ENCODE peak calls at places on chromosome 11, in nine cellular contexts. W is SK-N-SH, Q is ovary, L is transverse colon, D is H9, F is A549, A is adrenal gland, R is breast epithelium, M is iPS DF 6.9. S is an unnamed sample. For H3K4me1, the result is how much of the 10 kb centered on the place peaks cover.

GRCh38 chr11:10004526-10005113 is 289.4 kb downstream of the SBF2 start:
- DNase-seq in W (no peak), Q (no peak), L (no peak), D (no peak), F (no peak), A (no peak), R (no peak), M (no peak), S (no peak)

GRCh38 chr11:92769125-92769524 is 200.3 kb upstream of the MTNR1B start:
- DNase-seq in W (no peak), Q (no peak), L (no peak), D (no peak), F (no peak), A (no peak), R (no peak), M (no peak), S (no peak)

GRCh38 chr11:68150029-68150428 is 28.8 kb upstream of the CHKA start:
- DNase-seq in W (no peak), Q (no peak), L (no peak), D (no peak), F (no peak), A (peak), R (no peak), M (no peak), S (peak)

GRCh38 chr11:48138222-48138621 is 78.4 kb upstream of the OR4B1 start:
- DNase-seq in W (no peak), Q (no peak), L (peak), D (no peak), F (no peak), A (no peak), R (no peak), M (no peak), S (peak)

GRCh38 chr11:37689951-37690350 is 1091.9 kb upstream of the RAG2 start:
- DNase-seq in W (no peak), Q (no peak), L (no peak), D (no peak), F (no peak), A (no peak), R (no peak), M (no peak), S (no peak)

GRCh38 chr11:11786771-11787170 is 55.0 kb upstream of the USP47 start:
- DNase-seq in W (no peak), Q (no peak), L (no peak), D (no peak), F (no peak), A (no peak), R (no peak), M (no peak), S (no peak)

GRCh38 chr11:128026596-128026995 is 560.8 kb downstream of the ETS1 start:
- DNase-seq in W (no peak), Q (no peak), L (no peak), D (no peak), F (no peak), A (peak), R (no peak), M (no peak), S (no peak)

GRCh38 chr11:86741489-86742435 is 58.6 kb upstream of the PRSS23 start:
- DNase-seq in W (no peak), Q (no peak), L (no peak), D (no peak), F (peak), A (no peak), R (no peak), M (no peak), S (peak)

GRCh38 chr11:9568854-9569587 is 4.4 kb upstream of the WEE1 start:
- DNase-seq in W (peak), Q (peak), L (peak), D (peak), F (peak), A (no peak), R (peak), M (no peak), S (peak)

GRCh38 chr11:120512727-120513435 is 1.3 kb downstream of the GRIK4 start:
- DNase-seq in W (peak), Q (no peak), L (no peak), D (no peak), F (peak), A (peak), R (no peak), M (no peak), S (no peak)

GRCh38 chr11:112623057-112623456 is 338.2 kb upstream of the NCAM1 start:
- DNase-seq in W (no peak), Q (no peak), L (no peak), D (no peak), F (no peak), A (no peak), R (no peak), M (no peak), S (no peak)

GRCh38 chr11:104338186-104338585 is 174.2 kb upstream of the PDGFD start:
- DNase-seq in W (no peak), Q (no peak), L (no peak), D (no peak), F (no peak), A (no peak), R (no peak), M (no peak), S (no peak)

GRCh38 chr11:8699903-8700302 is 17.3 kb downstream of the RPL27A start:
- DNase-seq in W (no peak), Q (no peak), L (peak), D (peak), F (no peak), A (no peak), R (no peak), M (no peak), S (no peak)

GRCh38 chr11:92886243-92886905 is 83.1 kb upstream of the MTNR1B start:
- DNase-seq in W (peak), Q (no peak), L (peak), D (no peak), F (peak), A (peak), R (no peak), M (peak), S (peak)

GRCh38 chr11:10878408-10879214 is 20.8 kb upstream of the ZBED5 start:
- DNase-seq in W (peak), Q (no peak), L (no peak), D (peak), F (peak), A (no peak), R (no peak), M (no peak), S (peak)

GRCh38 chr11:93623179-93623578 is 38.3 kb upstream of the CEP295 start:
- DNase-seq in W (no peak), Q (no peak), L (no peak), D (peak), F (no peak), A (no peak), R (no peak), M (no peak), S (no peak)

GRCh38 chr11:8694137-8694536 is 11.5 kb downstream of the RPL27A start:
- DNase-seq in W (no peak), Q (no peak), L (no peak), D (no peak), F (no peak), A (no peak), R (no peak), M (no peak), S (no peak)

GRCh38 chr11:68099474-68100405 is 21.4 kb downstream of the CHKA start:
- DNase-seq in W (peak), Q (peak), L (peak), D (no peak), F (no peak), A (peak), R (no peak), M (no peak), S (peak)

GRCh38 chr11:48162197-48162886 is 54.3 kb upstream of the OR4B1 start:
- DNase-seq in W (no peak), Q (no peak), L (no peak), D (no peak), F (no peak), A (no peak), R (no peak), M (no peak), S (no peak)

GRCh38 chr11:131025020-131025419 is 108.7 kb upstream of the SNX19 start:
- DNase-seq in W (peak), Q (no peak), L (no peak), D (peak), F (peak), A (no peak), R (no peak), M (peak), S (peak)

GRCh38 chr11:20623258-20623657 is 23.9 kb downstream of the SLC6A5 start:
- DNase-seq in W (no peak), Q (no peak), L (no peak), D (no peak), F (no peak), A (no peak), R (no peak), M (no peak), S (no peak)

GRCh38 chr11:119764108-119764874 is 35.3 kb upstream of the NECTIN1 start:
- DNase-seq in W (no peak), Q (no peak), L (no peak), D (no peak), F (no peak), A (peak), R (no peak), M (no peak), S (peak)

GRCh38 chr11:102453286-102453797 is 777 bp upstream of the TMEM123 start:
- DNase-seq in W (peak), Q (no peak), L (no peak), D (peak), F (no peak), A (peak), R (no peak), M (no peak), S (no peak)

GRCh38 chr11:82750643-82751139 is 17.0 kb upstream of the FAM181B start:
- DNase-seq in W (peak), Q (no peak), L (no peak), D (peak), F (no peak), A (peak), R (no peak), M (no peak), S (no peak)

GRCh38 chr11:18650353-18650752 is 16.2 kb upstream of the SPTY2D1 start:
- DNase-seq in W (no peak), Q (no peak), L (no peak), D (no peak), F (no peak), A (no peak), R (no peak), M (no peak), S (no peak)

GRCh38 chr11:116931206-116931953 is 94.0 kb upstream of the APOA1 start:
- DNase-seq in W (no peak), Q (no peak), L (no peak), D (no peak), F (no peak), A (no peak), R (no peak), M (no peak), S (peak)

GRCh38 chr11:134581121-134581626 is 169.1 kb upstream of the B3GAT1 start:
- DNase-seq in W (no peak), Q (no peak), L (no peak), D (no peak), F (no peak), A (peak), R (no peak), M (no peak), S (no peak)
- H3K4me1 ChIP-seq in W (under half), Q (under half), L (under half), D (under half), F (under half), A (under half), R (under half), M (under half), S (under half)

GRCh38 chr11:35171226-35171625 is 32.3 kb downstream of the CD44 start:
- DNase-seq in W (no peak), Q (no peak), L (no peak), D (no peak), F (no peak), A (no peak), R (no peak), M (no peak), S (no peak)
- H3K4me1 ChIP-seq in W (half or more), Q (under half), L (half or more), D (under half), F (half or more), A (under half), R (under half), M (under half), S (under half)

DNA sequence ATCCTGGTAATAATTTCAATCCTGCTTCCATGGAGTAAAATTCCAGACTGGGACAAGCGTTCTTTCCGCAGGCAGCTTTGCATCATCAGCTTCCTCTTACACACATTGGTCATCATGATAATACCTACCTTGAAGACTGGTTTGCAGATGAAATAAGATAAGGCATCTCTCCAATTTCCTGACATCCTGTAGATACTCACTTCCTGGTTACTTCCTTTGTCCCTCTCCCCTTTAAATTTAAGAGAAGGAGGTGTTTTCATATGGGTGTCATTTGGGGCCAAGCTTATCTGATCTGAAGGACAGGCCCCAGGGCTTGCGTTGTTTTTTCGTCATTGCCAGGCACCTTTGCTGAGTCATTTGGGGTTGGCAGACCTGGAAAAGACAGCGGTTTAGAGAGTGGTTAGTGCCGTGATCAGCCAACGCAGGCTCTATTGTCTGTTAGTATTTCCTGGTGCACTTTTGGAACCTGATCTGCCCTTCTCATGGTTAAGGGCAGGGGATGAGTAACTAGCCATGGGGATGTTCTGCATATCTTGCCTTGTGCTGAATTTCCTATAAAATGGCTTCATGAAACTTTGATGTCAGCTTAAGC is 24.1 kb downstream of the GRAMD1B start:
- DNase-seq in W (no peak), Q (no peak), L (peak), D (no peak), F (peak), A (peak), R (no peak), M (no peak), S (peak)
- H3K4me1 ChIP-seq in W (under half), Q (under half), L (under half), D (under half), F (half or more), A (under half), R (under half), M (under half), S (under half)

GRCh38 chr11:61072316-61073109 is 29.8 kb upstream of the CD5 start:
- DNase-seq in W (no peak), Q (peak), L (no peak), D (no peak), F (no peak), A (no peak), R (no peak), M (no peak), S (no peak)
- H3K4me1 ChIP-seq in W (under half), Q (under half), L (under half), D (under half), F (under half), A (under half), R (under half), M (under half), S (under half)

DNA sequence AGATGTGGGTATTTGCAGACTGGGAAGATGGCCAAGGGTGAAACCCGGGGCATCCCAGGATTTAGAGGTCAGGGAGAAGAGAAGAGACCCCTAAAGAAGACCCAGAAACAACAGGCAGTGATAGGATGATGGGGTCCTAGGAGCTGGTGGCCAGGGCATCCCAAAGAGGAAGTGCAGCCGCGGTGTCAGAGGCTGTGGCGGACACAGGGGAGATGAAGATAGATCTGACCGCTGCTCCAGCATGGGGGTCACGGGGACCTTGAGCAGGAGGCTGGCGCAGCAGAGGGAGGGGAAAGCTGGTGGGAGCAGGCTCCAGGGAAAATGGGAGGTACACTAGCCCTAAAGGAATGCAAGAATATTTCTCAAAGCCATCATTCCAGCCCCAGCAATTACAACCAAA is 47.3 kb downstream of the CTTN start:
- DNase-seq in W (no peak), Q (no peak), L (no peak), D (no peak), F (no peak), A (no peak), R (no peak), M (no peak), S (no peak)
- H3K4me1 ChIP-seq in W (under half), Q (under half), L (under half), D (under half), F (under half), A (under half), R (under half), M (under half), S (under half)

GRCh38 chr11:44623321-44623715 is 57.9 kb downstream of the CD82 start:
- DNase-seq in W (no peak), Q (peak), L (peak), D (peak), F (no peak), A (peak), R (no peak), M (no peak), S (no peak)

GRCh38 chr11:44626645-44627044 is 61.2 kb downstream of the CD82 start:
- DNase-seq in W (no peak), Q (no peak), L (no peak), D (no peak), F (no peak), A (peak), R (no peak), M (no peak), S (no peak)

GRCh38 chr11:44625759-44626523 is 60.5 kb downstream of the CD82 start:
- DNase-seq in W (no peak), Q (no peak), L (peak), D (no peak), F (no peak), A (peak), R (no peak), M (no peak), S (no peak)

GRCh38 chr11:44623716-44624491 is 58.4 kb downstream of the CD82 start:
- DNase-seq in W (no peak), Q (peak), L (peak), D (peak), F (no peak), A (peak), R (no peak), M (no peak), S (no peak)

GRCh38 chr11:44624761-44625221 is 59.3 kb downstream of the CD82 start:
- DNase-seq in W (no peak), Q (no peak), L (peak), D (no peak), F (no peak), A (peak), R (no peak), M (no peak), S (no peak)
- H3K4me1 ChIP-seq in W (under half), Q (under half), L (under half), D (under half), F (under half), A (under half), R (under half), M (under half), S (under half)

GRCh38 chr11:3838504-3838903 is 2.3 kb downstream of the RHOG start:
- DNase-seq in W (no peak), Q (no peak), L (no peak), D (no peak), F (no peak), A (no peak), R (no peak), M (no peak), S (no peak)

GRCh38 chr11:3835100-3835485 is 5.7 kb downstream of the RHOG start:
- DNase-seq in W (no peak), Q (no peak), L (peak), D (no peak), F (no peak), A (no peak), R (no peak), M (no peak), S (peak)

GRCh38 chr11:3835752-3836151 is 5.0 kb downstream of the RHOG start:
- DNase-seq in W (no peak), Q (no peak), L (no peak), D (no peak), F (no peak), A (no peak), R (no peak), M (no peak), S (no peak)

GRCh38 chr11:3837793-3838192 is 3.0 kb downstream of the RHOG start:
- DNase-seq in W (no peak), Q (no peak), L (peak), D (no peak), F (no peak), A (peak), R (no peak), M (no peak), S (peak)

DNA sequence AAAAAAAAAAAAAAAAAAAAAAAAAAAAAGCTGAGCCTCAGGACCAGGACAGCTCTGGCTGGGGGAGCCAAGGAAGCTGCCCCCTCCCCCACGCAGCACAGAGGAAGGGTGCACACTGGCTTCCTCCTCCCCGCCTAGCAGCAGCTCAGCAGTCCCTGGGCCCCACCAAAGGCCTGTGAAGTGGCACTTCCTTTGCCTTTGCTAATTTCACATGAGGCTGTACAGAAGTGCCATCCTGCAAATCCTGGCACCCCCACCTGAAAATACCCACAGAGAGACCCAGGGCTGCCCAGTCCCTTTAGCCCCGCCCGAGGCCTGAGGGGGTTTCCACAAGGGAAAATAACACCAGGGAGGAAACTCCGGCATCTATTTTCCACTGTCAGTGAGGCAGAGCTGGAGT is 3.9 kb downstream of the RHOG start:
- DNase-seq in W (no peak), Q (no peak), L (peak), D (no peak), F (no peak), A (no peak), R (no peak), M (no peak), S (peak)
- H3K4me1 ChIP-seq in W (under half), Q (under half), L (under half), D (under half), F (under half), A (under half), R (under half), M (under half), S (under half)

GRCh38 chr11:65559951-65560537 is 1.9 kb upstream of the LTBP3 start:
- DNase-seq in W (no peak), Q (peak), L (peak), D (peak), F (peak), A (no peak), R (no peak), M (no peak), S (peak)

GRCh38 chr11:65558002-65558784 is at the start of gene LTBP3:
- DNase-seq in W (peak), Q (peak), L (peak), D (peak), F (peak), A (peak), R (no peak), M (no peak), S (peak)

GRCh38 chr11:65559535-65559934 is 1.4 kb upstream of the LTBP3 start:
- DNase-seq in W (no peak), Q (peak), L (no peak), D (no peak), F (no peak), A (no peak), R (no peak), M (no peak), S (no peak)

GRCh38 chr11:65557280-65558001 is 718 bp downstream of the LTBP3 start:
- DNase-seq in W (peak), Q (peak), L (no peak), D (no peak), F (no peak), A (no peak), R (no peak), M (no peak), S (no peak)

GRCh38 chr11:65558785-65559509 is 788 bp upstream of the LTBP3 start:
- DNase-seq in W (peak), Q (peak), L (no peak), D (no peak), F (no peak), A (no peak), R (no peak), M (no peak), S (no peak)
- H3K4me1 ChIP-seq in W (half or more), Q (under half), L (half or more), D (under half), F (half or more), A (under half), R (under half), M (under half), S (under half)

GRCh38 chr11:73141309-73142127 is 600 bp downstream of the FCHSD2 start:
- DNase-seq in W (peak), Q (peak), L (peak), D (peak), F (peak), A (peak), R (peak), M (no peak), S (peak)
- H3K4me1 ChIP-seq in W (under half), Q (under half), L (under half), D (under half), F (under half), A (under half), R (under half), M (under half), S (under half)

S was measured in small intestine.